ENCODE peak calls at places on chromosomes 1 and 21, in nine cellular contexts. One of them, this sample, is unnamed.

GRCh38 chr1:161117681-161118581 is at the start of the genes NIT1 and PFDN2:
- DNase-seq in fibroblast of mammary gland: peak; percentile 81
- DNase-seq in endothelial cell: peak; percentile 88
- DNase-seq in activated T-helper 1 cell treated with anti-CD3 and anti-CD28 coated beads, Interleukin-12 subunit alpha, Interleukin-12 subunit beta, Interleukin-2, Interleukin-4 antibody, amounts not matched to agents 30 ng/mL and 10 ng/mL and 1 ng/mL, durations not matched to agents 14 hours and 24 hours and 36 hours: peak; percentile 84
- DNase-seq in 8988T: peak; percentile 63
- DNase-seq in activated effector memory CD4-positive, alpha-beta T cell treated with Interleukin-2 at 50 U/mL for 16 hours: peak; percentile 76
- DNase-seq in smooth muscle cell of the brain vasculature: peak; percentile 61
- DNase-seq in T-helper 9 cell: peak; percentile 78
- DNase-seq in posterior cingulate gyrus: peak; percentile 98
- DNase-seq in this sample: peak; percentile 77

GRCh38 chr1:248872752-248873408 is 14.0 kb upstream of the ZNF692 start:
- DNase-seq in fibroblast of mammary gland: peak; percentile 63
- DNase-seq in endothelial cell: peak; percentile 61
- DNase-seq in activated T-helper 1 cell treated with anti-CD3 and anti-CD28 coated beads, Interleukin-12 subunit alpha, Interleukin-12 subunit beta, Interleukin-2, Interleukin-4 antibody, amounts not matched to agents 30 ng/mL and 10 ng/mL and 1 ng/mL, durations not matched to agents 14 hours and 24 hours and 36 hours: peak; percentile 34
- DNase-seq in 8988T: no peak
- DNase-seq in activated effector memory CD4-positive, alpha-beta T cell treated with Interleukin-2 at 50 U/mL for 16 hours: no peak
- DNase-seq in smooth muscle cell of the brain vasculature: no peak
- DNase-seq in T-helper 9 cell: no peak
- DNase-seq in posterior cingulate gyrus: peak; percentile 89
- DNase-seq in this sample: no peak

GRCh38 chr1:156291226-156292061 is 4.0 kb downstream of the GLMP start:
- DNase-seq in fibroblast of mammary gland: peak; percentile 82
- DNase-seq in endothelial cell: peak; percentile 79
- DNase-seq in activated T-helper 1 cell treated with anti-CD3 and anti-CD28 coated beads, Interleukin-12 subunit alpha, Interleukin-12 subunit beta, Interleukin-2, Interleukin-4 antibody, amounts not matched to agents 30 ng/mL and 10 ng/mL and 1 ng/mL, durations not matched to agents 14 hours and 24 hours and 36 hours: no peak
- DNase-seq in 8988T: peak; percentile 86
- DNase-seq in activated effector memory CD4-positive, alpha-beta T cell treated with Interleukin-2 at 50 U/mL for 16 hours: no peak
- DNase-seq in smooth muscle cell of the brain vasculature: peak; percentile 59
- DNase-seq in T-helper 9 cell: no peak
- DNase-seq in posterior cingulate gyrus: peak; percentile 98
- DNase-seq in this sample: no peak

GRCh38 chr1:21590116-21590905 is 78.8 kb downstream of the RAP1GAP start:
- DNase-seq in fibroblast of mammary gland: no peak
- DNase-seq in endothelial cell: no peak
- DNase-seq in activated T-helper 1 cell treated with anti-CD3 and anti-CD28 coated beads, Interleukin-12 subunit alpha, Interleukin-12 subunit beta, Interleukin-2, Interleukin-4 antibody, amounts not matched to agents 30 ng/mL and 10 ng/mL and 1 ng/mL, durations not matched to agents 14 hours and 24 hours and 36 hours: no peak
- DNase-seq in 8988T: no peak
- DNase-seq in activated effector memory CD4-positive, alpha-beta T cell treated with Interleukin-2 at 50 U/mL for 16 hours: no peak
- DNase-seq in smooth muscle cell of the brain vasculature: no peak
- DNase-seq in T-helper 9 cell: no peak
- DNase-seq in posterior cingulate gyrus: no peak
- DNase-seq in this sample: no peak

GRCh38 chr1:42420911-42421585 is 34.8 kb downstream of the ZMYND12 start:
- DNase-seq in fibroblast of mammary gland: peak; percentile 94
- DNase-seq in endothelial cell: no peak
- DNase-seq in activated T-helper 1 cell treated with anti-CD3 and anti-CD28 coated beads, Interleukin-12 subunit alpha, Interleukin-12 subunit beta, Interleukin-2, Interleukin-4 antibody, amounts not matched to agents 30 ng/mL and 10 ng/mL and 1 ng/mL, durations not matched to agents 14 hours and 24 hours and 36 hours: no peak
- DNase-seq in 8988T: no peak
- DNase-seq in activated effector memory CD4-positive, alpha-beta T cell treated with Interleukin-2 at 50 U/mL for 16 hours: no peak
- DNase-seq in smooth muscle cell of the brain vasculature: no peak
- DNase-seq in T-helper 9 cell: no peak
- DNase-seq in posterior cingulate gyrus: peak; percentile 93
- DNase-seq in this sample: no peak

GRCh38 chr1:40606160-40606559 is 59.3 kb downstream of the RIMS3 start:
- DNase-seq in fibroblast of mammary gland: no peak
- DNase-seq in endothelial cell: no peak
- DNase-seq in activated T-helper 1 cell treated with anti-CD3 and anti-CD28 coated beads, Interleukin-12 subunit alpha, Interleukin-12 subunit beta, Interleukin-2, Interleukin-4 antibody, amounts not matched to agents 30 ng/mL and 10 ng/mL and 1 ng/mL, durations not matched to agents 14 hours and 24 hours and 36 hours: no peak
- DNase-seq in 8988T: no peak
- DNase-seq in activated effector memory CD4-positive, alpha-beta T cell treated with Interleukin-2 at 50 U/mL for 16 hours: no peak
- DNase-seq in smooth muscle cell of the brain vasculature: no peak
- DNase-seq in T-helper 9 cell: no peak
- DNase-seq in posterior cingulate gyrus: no peak
- DNase-seq in this sample: no peak

GRCh38 chr21:43917515-43918384 is 52.7 kb downstream of the AGPAT3 start:
- DNase-seq in fibroblast of mammary gland: no peak
- DNase-seq in endothelial cell: no peak
- DNase-seq in activated T-helper 1 cell treated with anti-CD3 and anti-CD28 coated beads, Interleukin-12 subunit alpha, Interleukin-12 subunit beta, Interleukin-2, Interleukin-4 antibody, amounts not matched to agents 30 ng/mL and 10 ng/mL and 1 ng/mL, durations not matched to agents 14 hours and 24 hours and 36 hours: no peak
- DNase-seq in 8988T: no peak
- DNase-seq in activated effector memory CD4-positive, alpha-beta T cell treated with Interleukin-2 at 50 U/mL for 16 hours: no peak
- DNase-seq in smooth muscle cell of the brain vasculature: no peak
- DNase-seq in T-helper 9 cell: no peak
- DNase-seq in posterior cingulate gyrus: peak; percentile 27
- DNase-seq in this sample: no peak

GRCh38 chr1:208820600-208821232 is 576.5 kb upstream of the PLXNA2 start:
- DNase-seq in fibroblast of mammary gland: no peak
- DNase-seq in endothelial cell: no peak
- DNase-seq in activated T-helper 1 cell treated with anti-CD3 and anti-CD28 coated beads, Interleukin-12 subunit alpha, Interleukin-12 subunit beta, Interleukin-2, Interleukin-4 antibody, amounts not matched to agents 30 ng/mL and 10 ng/mL and 1 ng/mL, durations not matched to agents 14 hours and 24 hours and 36 hours: no peak
- DNase-seq in 8988T: no peak
- DNase-seq in activated effector memory CD4-positive, alpha-beta T cell treated with Interleukin-2 at 50 U/mL for 16 hours: no peak
- DNase-seq in smooth muscle cell of the brain vasculature: no peak
- DNase-seq in T-helper 9 cell: no peak
- DNase-seq in posterior cingulate gyrus: no peak
- DNase-seq in this sample: no peak

GRCh38 chr1:205067031-205067430 is 17.2 kb downstream of the TMEM81 start:
- DNase-seq in fibroblast of mammary gland: no peak
- DNase-seq in endothelial cell: no peak
- DNase-seq in activated T-helper 1 cell treated with anti-CD3 and anti-CD28 coated beads, Interleukin-12 subunit alpha, Interleukin-12 subunit beta, Interleukin-2, Interleukin-4 antibody, amounts not matched to agents 30 ng/mL and 10 ng/mL and 1 ng/mL, durations not matched to agents 14 hours and 24 hours and 36 hours: no peak
- DNase-seq in 8988T: no peak
- DNase-seq in activated effector memory CD4-positive, alpha-beta T cell treated with Interleukin-2 at 50 U/mL for 16 hours: no peak
- DNase-seq in smooth muscle cell of the brain vasculature: no peak
- DNase-seq in T-helper 9 cell: no peak
- DNase-seq in posterior cingulate gyrus: peak; percentile 54
- DNase-seq in this sample: no peak

GRCh38 chr1:161098161-161099068 is at the start of gene KLHDC9:
- DNase-seq in fibroblast of mammary gland: peak; percentile 66
- DNase-seq in endothelial cell: peak; percentile 78
- DNase-seq in activated T-helper 1 cell treated with anti-CD3 and anti-CD28 coated beads, Interleukin-12 subunit alpha, Interleukin-12 subunit beta, Interleukin-2, Interleukin-4 antibody, amounts not matched to agents 30 ng/mL and 10 ng/mL and 1 ng/mL, durations not matched to agents 14 hours and 24 hours and 36 hours: peak; percentile 68
- DNase-seq in 8988T: peak; percentile 90
- DNase-seq in activated effector memory CD4-positive, alpha-beta T cell treated with Interleukin-2 at 50 U/mL for 16 hours: peak; percentile 66
- DNase-seq in smooth muscle cell of the brain vasculature: no peak
- DNase-seq in T-helper 9 cell: peak; percentile 51
- DNase-seq in posterior cingulate gyrus: peak; percentile 98
- DNase-seq in this sample: peak; percentile 37

GRCh38 chr1:54334996-54335395 is 71.2 kb downstream of the SSBP3 start:
- DNase-seq in fibroblast of mammary gland: peak; percentile 41
- DNase-seq in endothelial cell: no peak
- DNase-seq in activated T-helper 1 cell treated with anti-CD3 and anti-CD28 coated beads, Interleukin-12 subunit alpha, Interleukin-12 subunit beta, Interleukin-2, Interleukin-4 antibody, amounts not matched to agents 30 ng/mL and 10 ng/mL and 1 ng/mL, durations not matched to agents 14 hours and 24 hours and 36 hours: no peak
- DNase-seq in 8988T: no peak
- DNase-seq in activated effector memory CD4-positive, alpha-beta T cell treated with Interleukin-2 at 50 U/mL for 16 hours: no peak
- DNase-seq in smooth muscle cell of the brain vasculature: no peak
- DNase-seq in T-helper 9 cell: no peak
- DNase-seq in posterior cingulate gyrus: no peak
- DNase-seq in this sample: no peak

GRCh38 chr1:167510244-167510643 is 8.1 kb downstream of the CD247 start:
- DNase-seq in fibroblast of mammary gland: no peak
- DNase-seq in endothelial cell: no peak
- DNase-seq in activated T-helper 1 cell treated with anti-CD3 and anti-CD28 coated beads, Interleukin-12 subunit alpha, Interleukin-12 subunit beta, Interleukin-2, Interleukin-4 antibody, amounts not matched to agents 30 ng/mL and 10 ng/mL and 1 ng/mL, durations not matched to agents 14 hours and 24 hours and 36 hours: no peak
- DNase-seq in 8988T: no peak
- DNase-seq in activated effector memory CD4-positive, alpha-beta T cell treated with Interleukin-2 at 50 U/mL for 16 hours: no peak
- DNase-seq in smooth muscle cell of the brain vasculature: no peak
- DNase-seq in T-helper 9 cell: no peak
- DNase-seq in posterior cingulate gyrus: no peak
- DNase-seq in this sample: no peak

GRCh38 chr1:245153645-245154428 is 948 bp upstream of the KIF26B start:
- DNase-seq in fibroblast of mammary gland: no peak
- DNase-seq in endothelial cell: peak; percentile 36
- DNase-seq in activated T-helper 1 cell treated with anti-CD3 and anti-CD28 coated beads, Interleukin-12 subunit alpha, Interleukin-12 subunit beta, Interleukin-2, Interleukin-4 antibody, amounts not matched to agents 30 ng/mL and 10 ng/mL and 1 ng/mL, durations not matched to agents 14 hours and 24 hours and 36 hours: no peak
- DNase-seq in 8988T: peak; percentile 55
- DNase-seq in activated effector memory CD4-positive, alpha-beta T cell treated with Interleukin-2 at 50 U/mL for 16 hours: no peak
- DNase-seq in smooth muscle cell of the brain vasculature: no peak
- DNase-seq in T-helper 9 cell: no peak
- DNase-seq in posterior cingulate gyrus: no peak
- DNase-seq in this sample: no peak

GRCh38 chr1:101238041-101238515 is 1.3 kb downstream of the S1PR1 start:
- DNase-seq in fibroblast of mammary gland: no peak
- DNase-seq in endothelial cell: no peak
- DNase-seq in activated T-helper 1 cell treated with anti-CD3 and anti-CD28 coated beads, Interleukin-12 subunit alpha, Interleukin-12 subunit beta, Interleukin-2, Interleukin-4 antibody, amounts not matched to agents 30 ng/mL and 10 ng/mL and 1 ng/mL, durations not matched to agents 14 hours and 24 hours and 36 hours: peak; percentile 11
- DNase-seq in 8988T: no peak
- DNase-seq in activated effector memory CD4-positive, alpha-beta T cell treated with Interleukin-2 at 50 U/mL for 16 hours: peak; percentile 62
- DNase-seq in smooth muscle cell of the brain vasculature: no peak
- DNase-seq in T-helper 9 cell: peak; percentile 34
- DNase-seq in posterior cingulate gyrus: no peak
- DNase-seq in this sample: peak; percentile 31

This sample was measured in T follicular helper cell.